ENCODE peak calls at places on chromosomes 3 and 15, in five cellular contexts. One of them, this sample, is unnamed.
A peak's percentile ranks its signal among the peaks of the same experiment; 100 is the strongest.

GRCh38 chr3:42097166-42097946 is 6.2 kb downstream of the TRAK1 start:
- DNase-seq in heart right ventricle: no peak
- DNase-seq in GM23338: no peak
- DNase-seq in breast epithelium: no peak
- DNase-seq in GM23248: peak; percentile 88
- DNase-seq in this sample: no peak

GRCh38 chr3:37229740-37230139 is 55.4 kb upstream of the LRRFIP2 start:
- DNase-seq in GM23338: no peak
- DNase-seq in GM23248: no peak
- DNase-seq in breast epithelium: no peak
- DNase-seq in heart right ventricle: no peak
- DNase-seq in this sample: no peak

GRCh38 chr15:58420579-58421043 is 11.2 kb upstream of the LIPC start:
- DNase-seq in GM23338: no peak
- DNase-seq in heart right ventricle: no peak
- DNase-seq in GM23248: no peak
- DNase-seq in breast epithelium: no peak
- DNase-seq in this sample: no peak

GRCh38 chr15:64877435-64877834 is 34.3 kb upstream of the ANKDD1A start:
- DNase-seq in heart right ventricle: peak; percentile 76
- DNase-seq in breast epithelium: no peak
- DNase-seq in GM23248: no peak
- DNase-seq in GM23338: no peak
- DNase-seq in this sample: no peak

GRCh38 chr15:39095218-39095879 is 485.5 kb upstream of the THBS1 start:
- DNase-seq in heart right ventricle: no peak
- DNase-seq in GM23248: no peak
- DNase-seq in GM23338: peak; percentile 33
- DNase-seq in breast epithelium: no peak
- DNase-seq in this sample: no peak

GRCh38 chr3:136067211-136067610 is 101.7 kb downstream of the PPP2R3A start:
- DNase-seq in breast epithelium: no peak
- DNase-seq in GM23338: no peak
- DNase-seq in GM23248: no peak
- DNase-seq in heart right ventricle: no peak
- DNase-seq in this sample: no peak

GRCh38 chr3:94336076-94336741 is 273.3 kb downstream of the NSUN3 start:
- DNase-seq in GM23338: peak; percentile 83
- DNase-seq in breast epithelium: no peak
- DNase-seq in GM23248: peak; percentile 32
- DNase-seq in heart right ventricle: no peak
- DNase-seq in this sample: no peak

GRCh38 chr15:20356444-20357138 is 185.0 kb downstream of the GOLGA6L6 start:
- DNase-seq in heart right ventricle: peak; percentile 64
- DNase-seq in GM23248: peak; percentile 50
- DNase-seq in GM23338: peak; percentile 64
- DNase-seq in breast epithelium: peak; percentile 54
- DNase-seq in this sample: no peak

GRCh38 chr15:25776071-25776740 is 86.9 kb downstream of the ATP10A start:
- DNase-seq in GM23338: no peak
- DNase-seq in breast epithelium: no peak
- DNase-seq in GM23248: peak; percentile 28
- DNase-seq in heart right ventricle: no peak
- DNase-seq in this sample: no peak

GRCh38 chr3:13303410-13303809 is 116.7 kb downstream of the NUP210 start:
- DNase-seq in GM23338: no peak
- DNase-seq in heart right ventricle: no peak
- DNase-seq in breast epithelium: no peak
- DNase-seq in GM23248: no peak
- DNase-seq in this sample: no peak

GRCh38 chr15:80403712-80404056 is 498 bp upstream of the ARNT2 start:
- DNase-seq in heart right ventricle: peak; percentile 14
- DNase-seq in breast epithelium: no peak
- DNase-seq in GM23338: peak; percentile 66
- DNase-seq in GM23248: no peak
- DNase-seq in this sample: peak; percentile 71

GRCh38 chr3:172354931-172355499 is 93.2 kb downstream of the GHSR start:
- DNase-seq in breast epithelium: no peak
- DNase-seq in GM23248: no peak
- DNase-seq in GM23338: no peak
- DNase-seq in heart right ventricle: no peak
- DNase-seq in this sample: no peak

GRCh38 chr3:49469037-49469875 is 811 bp upstream of the DAG1 start:
- DNase-seq in breast epithelium: peak; percentile 64
- DNase-seq in GM23338: peak; percentile 94
- DNase-seq in heart right ventricle: peak; percentile 78
- DNase-seq in GM23248: peak; percentile 93
- DNase-seq in this sample: peak; percentile 23

GRCh38 chr15:58081891-58082290 is 16.4 kb upstream of the ALDH1A2 start:
- DNase-seq in breast epithelium: no peak
- DNase-seq in GM23338: no peak
- DNase-seq in GM23248: peak; percentile 29
- DNase-seq in heart right ventricle: no peak
- DNase-seq in this sample: no peak

GRCh38 chr15:26974120-26974780 is 3.3 kb downstream of the GABRG3 start:
- DNase-seq in GM23338: peak; percentile 87
- DNase-seq in heart right ventricle: no peak
- DNase-seq in breast epithelium: no peak
- DNase-seq in GM23248: peak; percentile 37
- DNase-seq in this sample: no peak

GRCh38 chr3:183229177-183229576 is 23.9 kb upstream of the B3GNT5 start:
- DNase-seq in GM23248: no peak
- DNase-seq in heart right ventricle: no peak
- DNase-seq in breast epithelium: no peak
- DNase-seq in GM23338: no peak
- DNase-seq in this sample: no peak

GRCh38 chr3:11117591-11117990 is 36.7 kb upstream of the HRH1 start:
- DNase-seq in heart right ventricle: no peak
- DNase-seq in GM23338: no peak
- DNase-seq in GM23248: no peak
- DNase-seq in breast epithelium: no peak
- DNase-seq in this sample: no peak

GRCh38 chr3:27279153-27279552 is 90.0 kb downstream of the NEK10 start:
- DNase-seq in GM23338: peak; percentile 54
- DNase-seq in breast epithelium: no peak
- DNase-seq in GM23248: peak; percentile 35
- DNase-seq in heart right ventricle: no peak
- DNase-seq in this sample: no peak

GRCh38 chr3:117036259-117036799 is 326.8 kb downstream of the TUSC7 start:
- DNase-seq in GM23338: no peak
- DNase-seq in heart right ventricle: no peak
- DNase-seq in GM23248: peak; percentile 71
- DNase-seq in breast epithelium: peak; percentile 18
- DNase-seq in this sample: no peak
- H3K27ac ChIP-seq in GM23338: no peak overlapping the region
- H3K27ac ChIP-seq in heart right ventricle: no peak overlapping the region
- H3K27ac ChIP-seq in GM23248: peak overlapping the region; percentile 14
- H3K27ac ChIP-seq in breast epithelium: peak overlapping the region; percentile 25
- H3K27ac ChIP-seq in this sample: no peak overlapping the region

GRCh38 chr15:48644498-48644826 is 1.0 kb downstream of the FBN1 start:
- DNase-seq in heart right ventricle: peak; percentile 53
- DNase-seq in GM23248: peak; percentile 65
- DNase-seq in breast epithelium: no peak
- DNase-seq in GM23338: no peak
- DNase-seq in this sample: no peak
- H3K27ac ChIP-seq in heart right ventricle: peak overlapping the region; percentile 89
- H3K27ac ChIP-seq in GM23248: peak overlapping the region; percentile 86
- H3K27ac ChIP-seq in breast epithelium: peak overlapping the region; percentile 93
- H3K27ac ChIP-seq in GM23338: no peak overlapping the region
- H3K27ac ChIP-seq in this sample: peak overlapping the region; percentile 95

GRCh38 chr15:41878355-41878699 is 15.5 kb downstream of the SPTBN5 start:
- DNase-seq in GM23338: no peak
- DNase-seq in GM23248: no peak
- DNase-seq in breast epithelium: no peak
- DNase-seq in heart right ventricle: peak; percentile 67
- DNase-seq in this sample: no peak
- H3K27ac ChIP-seq in GM23338: no peak overlapping the region
- H3K27ac ChIP-seq in GM23248: no peak overlapping the region
- H3K27ac ChIP-seq in breast epithelium: peak overlapping the region; percentile 25
- H3K27ac ChIP-seq in heart right ventricle: no peak overlapping the region
- H3K27ac ChIP-seq in this sample: no peak overlapping the region

DNA sequence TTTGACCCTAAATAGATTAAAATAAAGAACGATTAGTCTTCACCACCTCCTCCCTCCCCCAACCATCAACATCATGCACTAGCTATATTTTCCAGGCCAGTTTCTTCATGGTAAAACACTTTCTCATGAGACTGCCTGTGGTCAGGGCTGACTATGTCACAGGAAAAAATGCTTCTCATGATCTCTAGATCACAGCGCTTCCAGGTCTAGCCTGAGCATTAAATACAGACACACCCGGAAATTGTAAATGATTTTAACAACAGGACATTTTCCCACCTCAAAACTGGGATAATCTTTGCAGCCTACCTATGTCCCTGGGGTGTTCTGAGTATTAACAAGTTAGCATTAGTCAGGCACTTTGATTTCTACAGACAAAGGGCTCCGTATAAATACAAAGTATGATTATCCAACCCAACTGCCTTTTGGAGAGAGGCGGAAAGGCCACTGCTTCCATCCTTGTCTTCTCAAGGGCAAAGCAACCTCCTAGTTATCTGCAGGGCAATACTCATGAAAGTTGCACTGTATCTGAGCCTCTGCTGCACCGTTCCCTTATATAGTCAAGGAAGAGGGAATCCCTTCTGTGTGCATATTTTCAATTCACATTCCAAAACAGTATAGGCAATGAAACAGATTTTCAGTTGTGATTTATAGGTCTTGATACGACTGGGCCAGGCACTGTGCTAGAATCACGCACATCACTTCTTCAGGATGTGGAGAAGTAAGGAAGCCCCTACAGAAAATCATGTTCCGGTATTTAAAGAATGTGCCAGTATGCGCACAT is 455.9 kb downstream of the FOXP1 start:
- DNase-seq in heart right ventricle: no peak
- DNase-seq in GM23248: peak; percentile 41
- DNase-seq in GM23338: no peak
- DNase-seq in breast epithelium: no peak
- DNase-seq in this sample: no peak
- H3K27ac ChIP-seq in heart right ventricle: peak overlapping the region; percentile 83
- H3K27ac ChIP-seq in GM23248: no peak overlapping the region
- H3K27ac ChIP-seq in GM23338: peak overlapping the region; percentile 72
- H3K27ac ChIP-seq in breast epithelium: peak overlapping the region; percentile 76
- H3K27ac ChIP-seq in this sample: no peak overlapping the region

GRCh38 chr3:40387895-40388254 is 891 bp downstream of the ENTPD3 start:
- DNase-seq in GM23338: peak; percentile 33
- DNase-seq in breast epithelium: no peak
- DNase-seq in GM23248: no peak
- DNase-seq in heart right ventricle: no peak
- DNase-seq in this sample: no peak
- H3K27ac ChIP-seq in GM23338: no peak overlapping the region
- H3K27ac ChIP-seq in breast epithelium: no peak overlapping the region
- H3K27ac ChIP-seq in GM23248: no peak overlapping the region
- H3K27ac ChIP-seq in heart right ventricle: no peak overlapping the region
- H3K27ac ChIP-seq in this sample: no peak overlapping the region

GRCh38 chr3:170290194-170290593 is 67.3 kb upstream of the SKIL start:
- DNase-seq in GM23338: no peak
- DNase-seq in heart right ventricle: no peak
- DNase-seq in GM23248: no peak
- DNase-seq in breast epithelium: no peak
- DNase-seq in this sample: no peak
- H3K27ac ChIP-seq in GM23338: no peak overlapping the region
- H3K27ac ChIP-seq in heart right ventricle: no peak overlapping the region
- H3K27ac ChIP-seq in GM23248: no peak overlapping the region
- H3K27ac ChIP-seq in breast epithelium: no peak overlapping the region
- H3K27ac ChIP-seq in this sample: no peak overlapping the region

GRCh38 chr3:25889132-25889917 is 99.4 kb downstream of the OXSM start:
- DNase-seq in breast epithelium: no peak
- DNase-seq in GM23338: peak; percentile 38
- DNase-seq in GM23248: no peak
- DNase-seq in heart right ventricle: no peak
- DNase-seq in this sample: no peak

GRCh38 chr3:25884981-25885380 is 95.1 kb downstream of the OXSM start:
- DNase-seq in breast epithelium: no peak
- DNase-seq in heart right ventricle: no peak
- DNase-seq in GM23248: no peak
- DNase-seq in GM23338: no peak
- DNase-seq in this sample: no peak

GRCh38 chr3:25883492-25883891 is 93.6 kb downstream of the OXSM start:
- DNase-seq in breast epithelium: no peak
- DNase-seq in heart right ventricle: no peak
- DNase-seq in GM23338: no peak
- DNase-seq in GM23248: no peak
- DNase-seq in this sample: no peak

GRCh38 chr3:25887907-25888306 is 98.0 kb downstream of the OXSM start:
- DNase-seq in GM23338: no peak
- DNase-seq in GM23248: no peak
- DNase-seq in breast epithelium: no peak
- DNase-seq in heart right ventricle: no peak
- DNase-seq in this sample: no peak

GRCh38 chr3:25885544-25885943 is 95.7 kb downstream of the OXSM start:
- DNase-seq in GM23248: no peak
- DNase-seq in heart right ventricle: no peak
- DNase-seq in GM23338: no peak
- DNase-seq in breast epithelium: no peak
- DNase-seq in this sample: no peak
- H3K27ac ChIP-seq in GM23248: no peak overlapping the region
- H3K27ac ChIP-seq in heart right ventricle: no peak overlapping the region
- H3K27ac ChIP-seq in GM23338: no peak overlapping the region
- H3K27ac ChIP-seq in breast epithelium: no peak overlapping the region
- H3K27ac ChIP-seq in this sample: no peak overlapping the region